ENCODE peak calls at places on chromosome 9, in four cellular contexts. L is HepG2, T is HEK293T, P is K562. M is an unnamed sample.

GRCh38 chr9:92299116-92299515 is 5.6 kb upstream of the IARS1 start:
- DNase-seq in P (no peak), L (no peak), T (no peak), M (no peak)

GRCh38 chr9:37082214-37082765 is 38.1 kb upstream of the ZCCHC7 start:
- DNase-seq in P (no peak), L (no peak), T (no peak), M (no peak)

GRCh38 chr9:101458955-101459631 is 23.5 kb upstream of the ALDOB start:
- DNase-seq in T (peak), P (peak), L (peak), M (peak)

GRCh38 chr9:15355669-15356068 is 48.7 kb upstream of the TTC39B start:
- DNase-seq in P (no peak), T (no peak), L (no peak), M (no peak)

GRCh38 chr9:18493361-18494015 is 19.5 kb downstream of the ADAMTSL1 start:
- DNase-seq in P (no peak), L (no peak), T (no peak), M (no peak)

GRCh38 chr9:15231788-15232635 is 75.0 kb downstream of the TTC39B start:
- DNase-seq in T (peak), L (peak), P (peak), M (peak)

GRCh38 chr9:89496645-89497044 is 1.3 kb downstream of the SEMA4D start:
- DNase-seq in T (no peak), P (no peak), L (no peak), M (no peak)

GRCh38 chr9:75152416-75152815 is 64.1 kb downstream of the OSTF1 start:
- DNase-seq in L (no peak), T (no peak), P (no peak), M (no peak)

GRCh38 chr9:124941689-124942561 is 1.0 kb upstream of the GOLGA1 start:
- DNase-seq in P (no peak), L (peak), T (peak), M (peak)

GRCh38 chr9:112042244-112042638 is 132.9 kb downstream of the SUSD1 start:
- DNase-seq in T (no peak), P (no peak), L (no peak), M (no peak)

GRCh38 chr9:90991953-90992352 is 190.3 kb downstream of the SYK start:
- DNase-seq in P (no peak), L (peak), T (no peak), M (no peak)

GRCh38 chr9:119689879-119690278 is 320.6 kb upstream of the BRINP1 start:
- DNase-seq in P (no peak), L (no peak), T (no peak), M (peak)

GRCh38 chr9:134066546-134066922 is 1.3 kb downstream of the BRD3 start:
- DNase-seq in L (no peak), P (no peak), T (no peak), M (no peak)

GRCh38 chr9:36488322-36488838 is 84.3 kb upstream of the MELK start:
- DNase-seq in P (no peak), L (no peak), T (no peak), M (no peak)

GRCh38 chr9:93083592-93084470 is 12.2 kb upstream of the CARD19 start:
- DNase-seq in L (no peak), P (no peak), T (no peak), M (peak)

GRCh38 chr9:97923529-97924108 is 1.3 kb upstream of the TRMO start:
- DNase-seq in P (peak), T (peak), L (peak), M (peak)
- TF ChIP-seq ELF4 in P (no peak), T (no peak), L (no peak), M (no peak)

GRCh38 chr9:4272141-4272540 is 27.7 kb downstream of the GLIS3 start:
- DNase-seq in T (no peak), P (no peak), L (no peak), M (no peak)

GRCh38 chr9:4266602-4267001 is 33.3 kb downstream of the GLIS3 start:
- DNase-seq in P (no peak), T (no peak), L (no peak), M (no peak)

GRCh38 chr9:4269872-4270271 is 30.0 kb downstream of the GLIS3 start:
- DNase-seq in L (no peak), T (no peak), P (no peak), M (no peak)
- TF ChIP-seq ELF4 in L (no peak), T (no peak), P (no peak), M (no peak)

GRCh38 chr9:20396509-20396908 is 225.8 kb downstream of the MLLT3 start:
- DNase-seq in T (no peak), L (no peak), P (no peak), M (no peak)

GRCh38 chr9:20395671-20396070 is 226.6 kb downstream of the MLLT3 start:
- DNase-seq in T (no peak), L (no peak), P (no peak), M (no peak)

GRCh38 chr9:20397348-20397747 is 225.0 kb downstream of the MLLT3 start:
- DNase-seq in T (no peak), L (no peak), P (no peak), M (no peak)

GRCh38 chr9:20402273-20402875 is 219.9 kb downstream of the MLLT3 start:
- DNase-seq in L (no peak), P (no peak), T (no peak), M (no peak)

GRCh38 chr9:20398511-20399338 is 223.6 kb downstream of the MLLT3 start:
- DNase-seq in P (no peak), L (no peak), T (no peak), M (no peak)
- TF ChIP-seq ELF4 in P (no peak), L (no peak), T (no peak), M (no peak)

DNA sequence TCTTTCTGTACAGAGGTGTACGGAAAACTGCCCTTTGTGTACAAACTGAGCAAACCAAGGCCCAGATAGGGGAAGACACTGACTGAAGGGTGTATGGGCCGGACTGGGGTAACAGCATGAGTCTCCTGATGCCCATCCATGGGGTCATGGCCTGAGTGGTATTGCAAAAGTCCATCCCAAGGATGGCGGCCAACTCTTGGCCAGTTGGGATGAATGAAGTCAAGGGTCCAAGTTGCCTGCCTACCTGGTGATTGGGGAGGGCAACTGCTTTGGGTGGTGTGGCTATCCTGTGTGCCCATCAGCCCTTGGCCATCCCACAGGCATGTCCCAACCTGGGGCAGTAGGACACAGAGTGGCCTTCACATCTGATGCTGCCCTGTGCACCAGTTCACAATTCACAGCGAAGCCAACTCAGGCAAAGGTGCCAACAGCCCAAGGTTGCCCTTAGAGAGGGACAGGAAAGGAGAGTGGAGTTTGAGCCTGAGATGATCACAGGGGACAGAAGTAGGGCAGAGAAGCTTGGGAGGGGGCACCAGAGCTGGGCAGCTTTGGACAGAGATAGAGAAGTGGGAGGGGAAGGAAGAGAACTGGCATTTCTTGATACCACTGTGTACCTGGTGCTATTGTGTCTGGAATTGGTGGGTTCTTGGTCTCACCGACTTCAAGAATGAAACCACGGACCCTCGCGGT is 46.6 kb downstream of the COL15A1 start:
- DNase-seq in P (no peak), L (no peak), T (no peak), M (no peak)
- TF ChIP-seq ELF4 in P (no peak), L (no peak), T (no peak), M (no peak)

DNA sequence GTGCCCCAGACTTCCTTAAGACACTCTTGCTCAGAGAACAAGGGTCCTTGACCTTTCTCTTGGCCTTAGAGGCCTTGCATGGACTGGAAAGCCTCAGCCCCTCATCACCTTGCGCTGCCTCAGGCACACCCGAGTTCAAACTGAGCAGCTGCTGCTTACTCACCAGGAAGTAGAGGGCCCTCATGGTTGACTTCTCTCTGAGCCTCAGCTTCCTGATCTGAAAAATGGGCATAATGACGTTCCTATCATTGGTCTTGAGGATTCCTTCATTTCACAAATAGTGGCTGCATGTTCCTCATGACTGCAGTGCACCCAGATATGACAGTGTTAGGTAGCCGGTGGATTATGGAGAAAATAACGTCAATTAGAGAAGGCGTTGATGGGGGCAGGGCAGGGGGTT is 28.6 kb downstream of the IER5L start:
- DNase-seq in P (no peak), T (no peak), L (no peak), M (no peak)
- TF ChIP-seq ELF4 in P (no peak), T (no peak), L (no peak), M (no peak)

GRCh38 chr9:85157763-85158162 is 488.2 kb downstream of the NTRK2 start:
- DNase-seq in P (no peak), T (no peak), L (no peak), M (no peak)

GRCh38 chr9:85156652-85157051 is 487.1 kb downstream of the NTRK2 start:
- DNase-seq in L (no peak), T (no peak), P (no peak), M (no peak)

GRCh38 chr9:85162822-85163221 is 493.3 kb downstream of the NTRK2 start:
- DNase-seq in P (no peak), T (no peak), L (no peak), M (no peak)

GRCh38 chr9:85155380-85155779 is 485.9 kb downstream of the NTRK2 start:
- DNase-seq in P (no peak), L (no peak), T (no peak), M (no peak)

GRCh38 chr9:85158512-85158911 is 489.0 kb downstream of the NTRK2 start:
- DNase-seq in T (no peak), P (no peak), L (no peak), M (no peak)
- TF ChIP-seq ELF4 in T (no peak), P (no peak), L (no peak), M (no peak)

GRCh38 chr9:129206921-129207320 is 28.9 kb upstream of the IER5L start:
- DNase-seq in L (no peak), T (no peak), P (no peak), M (no peak)
- TF ChIP-seq ELF4 in L (no peak), T (no peak), P (no peak), M (no peak)

GRCh38 chr9:107282268-107282667 is 811 bp upstream of the RAD23B start:
- DNase-seq in T (no peak), P (no peak), L (no peak), M (no peak)
- TF ChIP-seq ELF4 in T (no peak), P (no peak), L (no peak), M (no peak)

GRCh38 chr9:2008372-2008771 is 6.8 kb upstream of the SMARCA2 start:
- DNase-seq in P (no peak), L (no peak), T (no peak), M (no peak)
- TF ChIP-seq ELF4 in P (no peak), L (no peak), T (no peak), M (no peak)

M was measured in WTC11.